ENCODE peak calls at places on chromosomes 2 and 18, in nine cellular contexts. One of them, this sample, is unnamed.

GRCh38 chr18:189254-189653 is 30.9 kb downstream of the USP14 start:
- DNase-seq in lower leg skin: no peak
- DNase-seq in A549: peak; percentile 1
- DNase-seq in sigmoid colon: no peak
- DNase-seq in spleen: no peak
- DNase-seq in uterus: no peak
- DNase-seq in body of pancreas: no peak
- DNase-seq in H54: no peak
- DNase-seq in stomach: no peak
- DNase-seq in this sample: no peak

GRCh38 chr18:49342690-49343089 is 117.8 kb downstream of the DYM start:
- DNase-seq in lower leg skin: no peak
- DNase-seq in A549: no peak
- DNase-seq in sigmoid colon: no peak
- DNase-seq in spleen: no peak
- DNase-seq in uterus: no peak
- DNase-seq in body of pancreas: no peak
- DNase-seq in H54: no peak
- DNase-seq in stomach: no peak
- DNase-seq in this sample: no peak

GRCh38 chr2:104758199-104758620 is 95.7 kb upstream of the POU3F3 start:
- DNase-seq in lower leg skin: peak; percentile 49
- DNase-seq in A549: no peak
- DNase-seq in sigmoid colon: no peak
- DNase-seq in spleen: no peak
- DNase-seq in uterus: no peak
- DNase-seq in body of pancreas: no peak
- DNase-seq in H54: no peak
- DNase-seq in stomach: no peak
- DNase-seq in this sample: no peak

GRCh38 chr2:127917916-127918315 is 32.2 kb upstream of the AMMECR1L start:
- DNase-seq in lower leg skin: no peak
- DNase-seq in A549: no peak
- DNase-seq in sigmoid colon: no peak
- DNase-seq in spleen: no peak
- DNase-seq in uterus: no peak
- DNase-seq in body of pancreas: no peak
- DNase-seq in H54: no peak
- DNase-seq in stomach: no peak
- DNase-seq in this sample: no peak

GRCh38 chr18:61589053-61589723 is 256.0 kb downstream of the CDH20 start:
- DNase-seq in lower leg skin: no peak
- DNase-seq in A549: peak; percentile 20
- DNase-seq in sigmoid colon: no peak
- DNase-seq in spleen: no peak
- DNase-seq in uterus: peak; percentile 22
- DNase-seq in body of pancreas: peak; percentile 16
- DNase-seq in H54: no peak
- DNase-seq in stomach: no peak
- DNase-seq in this sample: no peak

GRCh38 chr2:72979896-72980295 is 62.6 kb downstream of the EMX1 start:
- DNase-seq in lower leg skin: no peak
- DNase-seq in A549: no peak
- DNase-seq in sigmoid colon: no peak
- DNase-seq in spleen: peak; percentile 9
- DNase-seq in uterus: no peak
- DNase-seq in body of pancreas: no peak
- DNase-seq in H54: no peak
- DNase-seq in stomach: no peak
- DNase-seq in this sample: no peak

GRCh38 chr2:9473308-9473984 is 905 bp upstream of the IAH1 start:
- DNase-seq in lower leg skin: no peak
- DNase-seq in A549: peak; percentile 52
- DNase-seq in sigmoid colon: no peak
- DNase-seq in spleen: peak; percentile 77
- DNase-seq in uterus: no peak
- DNase-seq in body of pancreas: peak; percentile 57
- DNase-seq in H54: no peak
- DNase-seq in stomach: peak; percentile 52
- DNase-seq in this sample: no peak

GRCh38 chr2:26477911-26478253 is at the start of gene OTOF:
- DNase-seq in lower leg skin: no peak
- DNase-seq in A549: peak; percentile 44
- DNase-seq in sigmoid colon: no peak
- DNase-seq in spleen: no peak
- DNase-seq in uterus: peak; percentile 29
- DNase-seq in body of pancreas: peak; percentile 43
- DNase-seq in H54: peak; percentile 82
- DNase-seq in stomach: no peak
- DNase-seq in this sample: no peak

GRCh38 chr2:128272586-128273468 is 45.8 kb downstream of the HS6ST1 start:
- DNase-seq in lower leg skin: peak; percentile 62
- DNase-seq in A549: no peak
- DNase-seq in sigmoid colon: peak; percentile 47
- DNase-seq in spleen: peak; percentile 69
- DNase-seq in uterus: no peak
- DNase-seq in body of pancreas: no peak
- DNase-seq in H54: no peak
- DNase-seq in stomach: no peak
- DNase-seq in this sample: no peak

GRCh38 chr2:157319795-157320194 is 5.8 kb downstream of the ERMN start:
- DNase-seq in lower leg skin: no peak
- DNase-seq in A549: no peak
- DNase-seq in sigmoid colon: no peak
- DNase-seq in spleen: no peak
- DNase-seq in uterus: no peak
- DNase-seq in body of pancreas: no peak
- DNase-seq in H54: no peak
- DNase-seq in stomach: no peak
- DNase-seq in this sample: no peak

GRCh38 chr2:102185347-102185746 is 1.5 kb upstream of the IL1RL2 start:
- DNase-seq in lower leg skin: no peak
- DNase-seq in A549: peak; percentile 16
- DNase-seq in sigmoid colon: no peak
- DNase-seq in spleen: no peak
- DNase-seq in uterus: no peak
- DNase-seq in body of pancreas: no peak
- DNase-seq in H54: no peak
- DNase-seq in stomach: no peak
- DNase-seq in this sample: no peak

GRCh38 chr18:27656167-27656778 is 471.2 kb upstream of the CHST9 start:
- DNase-seq in lower leg skin: no peak
- DNase-seq in A549: peak; percentile 0
- DNase-seq in sigmoid colon: no peak
- DNase-seq in spleen: no peak
- DNase-seq in uterus: no peak
- DNase-seq in body of pancreas: peak; percentile 7
- DNase-seq in H54: no peak
- DNase-seq in stomach: no peak
- DNase-seq in this sample: no peak

GRCh38 chr18:61736168-61736567 is 156.6 kb downstream of the RNF152 start:
- DNase-seq in lower leg skin: no peak
- DNase-seq in A549: no peak
- DNase-seq in sigmoid colon: no peak
- DNase-seq in spleen: no peak
- DNase-seq in uterus: no peak
- DNase-seq in body of pancreas: no peak
- DNase-seq in H54: no peak
- DNase-seq in stomach: no peak
- DNase-seq in this sample: no peak

GRCh38 chr18:11146947-11147345 is 2.4 kb downstream of the PIEZO2 start:
- DNase-seq in lower leg skin: no peak
- DNase-seq in A549: no peak
- DNase-seq in sigmoid colon: no peak
- DNase-seq in spleen: no peak
- DNase-seq in uterus: no peak
- DNase-seq in body of pancreas: no peak
- DNase-seq in H54: no peak
- DNase-seq in stomach: no peak
- DNase-seq in this sample: no peak

GRCh38 chr18:11147371-11147860 is 2.0 kb downstream of the PIEZO2 start:
- DNase-seq in lower leg skin: no peak
- DNase-seq in A549: no peak
- DNase-seq in sigmoid colon: no peak
- DNase-seq in spleen: no peak
- DNase-seq in uterus: no peak
- DNase-seq in body of pancreas: no peak
- DNase-seq in H54: no peak
- DNase-seq in stomach: no peak
- DNase-seq in this sample: no peak

GRCh38 chr18:11145413-11146191 is 3.8 kb downstream of the PIEZO2 start:
- DNase-seq in lower leg skin: no peak
- DNase-seq in A549: no peak
- DNase-seq in sigmoid colon: no peak
- DNase-seq in spleen: no peak
- DNase-seq in uterus: no peak
- DNase-seq in body of pancreas: no peak
- DNase-seq in H54: no peak
- DNase-seq in stomach: no peak
- DNase-seq in this sample: no peak

GRCh38 chr18:11147962-11148654 is 1.3 kb downstream of the PIEZO2 start:
- DNase-seq in lower leg skin: no peak
- DNase-seq in A549: no peak
- DNase-seq in sigmoid colon: no peak
- DNase-seq in spleen: no peak
- DNase-seq in uterus: no peak
- DNase-seq in body of pancreas: no peak
- DNase-seq in H54: no peak
- DNase-seq in stomach: no peak
- DNase-seq in this sample: no peak

DNA sequence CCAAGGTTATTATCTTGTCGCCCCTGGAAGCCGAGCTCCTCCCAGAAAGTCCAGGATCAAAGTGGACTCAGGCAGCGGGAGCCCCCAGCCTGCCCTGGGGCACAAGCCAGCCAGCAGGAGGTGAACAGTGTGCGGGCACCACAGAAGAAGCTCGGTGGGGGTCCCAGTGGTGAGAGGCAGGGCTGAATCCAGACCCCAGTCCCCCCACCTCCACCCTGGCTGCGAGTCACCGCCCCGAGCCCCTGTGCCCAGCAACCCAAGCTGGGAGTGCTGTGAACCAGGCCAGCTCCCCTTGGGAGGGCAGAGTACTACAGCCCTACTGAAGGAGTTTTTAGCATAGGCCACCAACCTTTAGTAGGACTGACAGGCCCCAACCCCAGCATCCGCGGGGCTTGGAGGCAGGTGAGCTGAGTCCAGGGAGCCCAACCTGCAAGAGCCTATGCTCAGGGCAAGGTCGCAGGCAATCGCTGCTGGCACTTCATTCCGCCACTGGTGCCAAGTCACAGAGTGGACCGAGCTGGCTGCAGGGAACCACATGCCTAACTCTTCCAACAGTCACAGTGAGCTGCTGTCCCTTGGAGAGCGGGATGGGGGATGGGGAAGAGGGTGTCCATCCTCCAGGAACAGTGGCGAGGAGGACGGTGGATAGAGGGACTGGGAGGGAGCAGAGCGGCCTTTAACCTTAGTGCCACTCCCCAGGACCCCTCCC is 3.0 kb downstream of the PIEZO2 start:
- DNase-seq in lower leg skin: no peak
- DNase-seq in A549: no peak
- DNase-seq in sigmoid colon: no peak
- DNase-seq in spleen: no peak
- DNase-seq in uterus: no peak
- DNase-seq in body of pancreas: no peak
- DNase-seq in H54: no peak
- DNase-seq in stomach: no peak
- DNase-seq in this sample: no peak
- TF ChIP-seq POLR2A in lower leg skin: no peak
- TF ChIP-seq POLR2A in A549: no peak
- TF ChIP-seq POLR2A in sigmoid colon: no peak
- TF ChIP-seq POLR2A in spleen: no peak
- TF ChIP-seq POLR2A in uterus: no peak
- TF ChIP-seq POLR2A in body of pancreas: no peak
- TF ChIP-seq POLR2A in H54: no peak
- TF ChIP-seq POLR2A in stomach: no peak
- TF ChIP-seq POLR2A in this sample: no peak

DNA sequence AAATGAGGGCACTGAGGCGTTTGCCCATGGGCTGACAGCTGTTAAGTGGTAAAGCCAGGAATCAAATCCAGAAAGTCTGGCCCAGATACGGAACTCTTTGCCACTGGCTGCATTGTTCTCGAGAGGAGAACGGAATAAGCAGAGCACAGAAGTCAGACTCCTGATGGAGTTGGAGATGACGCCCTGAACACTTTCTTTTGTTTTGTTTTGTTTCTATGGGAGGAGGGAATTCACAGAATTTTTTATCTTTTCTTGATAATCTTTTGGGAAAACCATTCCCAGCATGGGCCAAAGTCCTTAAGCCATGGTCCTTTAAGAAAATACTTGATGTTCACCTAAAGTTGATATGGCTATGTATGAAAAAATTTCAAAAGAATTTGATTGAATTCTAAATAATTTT is 322.2 kb downstream of the RDH14 start:
- DNase-seq in lower leg skin: no peak
- DNase-seq in A549: no peak
- DNase-seq in sigmoid colon: no peak
- DNase-seq in spleen: no peak
- DNase-seq in uterus: no peak
- DNase-seq in body of pancreas: no peak
- DNase-seq in H54: no peak
- DNase-seq in stomach: no peak
- DNase-seq in this sample: no peak
- TF ChIP-seq POLR2A in lower leg skin: no peak
- TF ChIP-seq POLR2A in A549: no peak
- TF ChIP-seq POLR2A in sigmoid colon: no peak
- TF ChIP-seq POLR2A in spleen: no peak
- TF ChIP-seq POLR2A in uterus: no peak
- TF ChIP-seq POLR2A in body of pancreas: no peak
- TF ChIP-seq POLR2A in H54: no peak
- TF ChIP-seq POLR2A in stomach: no peak
- TF ChIP-seq POLR2A in this sample: no peak

GRCh38 chr18:77057043-77057442 is 75.5 kb downstream of the MBP start:
- DNase-seq in lower leg skin: peak; percentile 92
- DNase-seq in A549: no peak
- DNase-seq in sigmoid colon: no peak
- DNase-seq in spleen: no peak
- DNase-seq in uterus: no peak
- DNase-seq in body of pancreas: no peak
- DNase-seq in H54: no peak
- DNase-seq in stomach: no peak
- DNase-seq in this sample: no peak
- TF ChIP-seq POLR2A in lower leg skin: no peak
- TF ChIP-seq POLR2A in A549: no peak
- TF ChIP-seq POLR2A in sigmoid colon: no peak
- TF ChIP-seq POLR2A in spleen: no peak
- TF ChIP-seq POLR2A in uterus: no peak
- TF ChIP-seq POLR2A in body of pancreas: no peak
- TF ChIP-seq POLR2A in H54: no peak
- TF ChIP-seq POLR2A in stomach: no peak
- TF ChIP-seq POLR2A in this sample: no peak

GRCh38 chr2:118088051-118089014 is at the start of gene INSIG2:
- DNase-seq in lower leg skin: peak; percentile 97
- DNase-seq in A549: peak; percentile 97
- DNase-seq in sigmoid colon: peak; percentile 94
- DNase-seq in spleen: peak; percentile 98
- DNase-seq in uterus: peak; percentile 92
- DNase-seq in body of pancreas: peak; percentile 98
- DNase-seq in H54: peak; percentile 83
- DNase-seq in stomach: peak; percentile 96
- DNase-seq in this sample: peak; percentile 97
- TF ChIP-seq POLR2A in lower leg skin: no peak
- TF ChIP-seq POLR2A in A549: peak; percentile 67
- TF ChIP-seq POLR2A in sigmoid colon: peak; percentile 37
- TF ChIP-seq POLR2A in spleen: no peak
- TF ChIP-seq POLR2A in uterus: no peak
- TF ChIP-seq POLR2A in body of pancreas: peak; percentile 92
- TF ChIP-seq POLR2A in H54: peak; percentile 45
- TF ChIP-seq POLR2A in stomach: no peak
- TF ChIP-seq POLR2A in this sample: peak; percentile 55

GRCh38 chr2:219060821-219061791 is at the start of gene IHH:
- DNase-seq in lower leg skin: no peak
- DNase-seq in A549: peak; percentile 13
- DNase-seq in sigmoid colon: no peak
- DNase-seq in spleen: no peak
- DNase-seq in uterus: no peak
- DNase-seq in body of pancreas: no peak
- DNase-seq in H54: no peak
- DNase-seq in stomach: peak; percentile 79
- DNase-seq in this sample: no peak
- TF ChIP-seq POLR2A in lower leg skin: no peak
- TF ChIP-seq POLR2A in A549: no peak
- TF ChIP-seq POLR2A in sigmoid colon: no peak
- TF ChIP-seq POLR2A in spleen: no peak
- TF ChIP-seq POLR2A in uterus: no peak
- TF ChIP-seq POLR2A in body of pancreas: no peak
- TF ChIP-seq POLR2A in H54: no peak
- TF ChIP-seq POLR2A in stomach: no peak
- TF ChIP-seq POLR2A in this sample: no peak

This sample was measured in erythroblast.